ENCODE peak calls at places on chromosomes 6 and 20, in five cellular contexts. One of them, this sample, is unnamed.

GRCh38 chr20:9531581-9531980 is 17.2 kb downstream of the LAMP5 start:
- DNase-seq in esophagus squamous epithelium: no peak
- DNase-seq in HT-29: no peak
- DNase-seq in HCEC 1CT: no peak
- DNase-seq in AG08396: no peak
- DNase-seq in this sample: no peak

GRCh38 chr20:44856442-44856841 is 29.1 kb upstream of the YWHAB start:
- DNase-seq in HCEC 1CT: no peak
- DNase-seq in AG08396: no peak
- DNase-seq in HT-29: peak; percentile 66
- DNase-seq in esophagus squamous epithelium: no peak
- DNase-seq in this sample: no peak

GRCh38 chr6:105326838-105327745 is 75.8 kb downstream of the PREP start:
- DNase-seq in HCEC 1CT: peak; percentile 78
- DNase-seq in AG08396: peak; percentile 41
- DNase-seq in esophagus squamous epithelium: no peak
- DNase-seq in HT-29: no peak
- DNase-seq in this sample: peak; percentile 86

GRCh38 chr6:11290027-11290426 is 57.6 kb upstream of the NEDD9 start:
- DNase-seq in HCEC 1CT: no peak
- DNase-seq in esophagus squamous epithelium: no peak
- DNase-seq in AG08396: no peak
- DNase-seq in HT-29: no peak
- DNase-seq in this sample: no peak

GRCh38 chr6:4941782-4942672 is 61.8 kb downstream of the RPP40 start:
- DNase-seq in AG08396: peak; percentile 84
- DNase-seq in esophagus squamous epithelium: no peak
- DNase-seq in HT-29: peak; percentile 21
- DNase-seq in HCEC 1CT: peak; percentile 94
- DNase-seq in this sample: peak; percentile 94

GRCh38 chr6:14425805-14426204 is 308.2 kb downstream of the CD83 start:
- DNase-seq in esophagus squamous epithelium: no peak
- DNase-seq in AG08396: no peak
- DNase-seq in HCEC 1CT: no peak
- DNase-seq in HT-29: no peak
- DNase-seq in this sample: no peak

GRCh38 chr6:2194643-2195042 is 50.8 kb downstream of the GMDS start:
- DNase-seq in HT-29: no peak
- DNase-seq in esophagus squamous epithelium: no peak
- DNase-seq in HCEC 1CT: no peak
- DNase-seq in AG08396: no peak
- DNase-seq in this sample: no peak

GRCh38 chr20:833450-834150 is at the start of gene FAM110A:
- DNase-seq in esophagus squamous epithelium: peak; percentile 80
- DNase-seq in AG08396: peak; percentile 97
- DNase-seq in HCEC 1CT: peak; percentile 96
- DNase-seq in HT-29: peak; percentile 96
- DNase-seq in this sample: peak; percentile 95

GRCh38 chr20:17570347-17571152 is 675 bp downstream of the DSTN start:
- DNase-seq in AG08396: no peak
- DNase-seq in HT-29: peak; percentile 62
- DNase-seq in esophagus squamous epithelium: no peak
- DNase-seq in HCEC 1CT: peak; percentile 51
- DNase-seq in this sample: peak; percentile 65

GRCh38 chr20:33674294-33675126 is at the start of gene NECAB3:
- DNase-seq in esophagus squamous epithelium: no peak
- DNase-seq in HCEC 1CT: peak; percentile 73
- DNase-seq in HT-29: peak; percentile 81
- DNase-seq in AG08396: peak; percentile 94
- DNase-seq in this sample: peak; percentile 84

GRCh38 chr6:19668710-19669109 is 168.5 kb upstream of the ID4 start:
- DNase-seq in HCEC 1CT: no peak
- DNase-seq in HT-29: no peak
- DNase-seq in esophagus squamous epithelium: no peak
- DNase-seq in AG08396: no peak
- DNase-seq in this sample: no peak

GRCh38 chr20:17856024-17856564 is 112.5 kb downstream of the SNX5 start:
- DNase-seq in esophagus squamous epithelium: no peak
- DNase-seq in HCEC 1CT: no peak
- DNase-seq in HT-29: peak; percentile 51
- DNase-seq in AG08396: no peak
- DNase-seq in this sample: no peak

GRCh38 chr6:33985333-33985751 is 160.5 kb downstream of the GRM4 start:
- DNase-seq in HT-29: no peak
- DNase-seq in HCEC 1CT: no peak
- DNase-seq in AG08396: no peak
- DNase-seq in esophagus squamous epithelium: no peak
- DNase-seq in this sample: no peak

GRCh38 chr6:84688187-84688878 is 76.1 kb downstream of the TBX18 start:
- DNase-seq in esophagus squamous epithelium: no peak
- DNase-seq in AG08396: no peak
- DNase-seq in HT-29: no peak
- DNase-seq in HCEC 1CT: no peak
- DNase-seq in this sample: no peak

GRCh38 chr20:5095931-5096330 is 23.8 kb downstream of the PCNA start:
- DNase-seq in HCEC 1CT: no peak
- DNase-seq in AG08396: no peak
- DNase-seq in esophagus squamous epithelium: no peak
- DNase-seq in HT-29: no peak
- DNase-seq in this sample: no peak

GRCh38 chr6:108179741-108180140 is 13.9 kb downstream of the NR2E1 start:
- DNase-seq in HCEC 1CT: no peak
- DNase-seq in HT-29: no peak
- DNase-seq in esophagus squamous epithelium: no peak
- DNase-seq in AG08396: no peak
- DNase-seq in this sample: no peak

GRCh38 chr6:128443553-128443952 is 76.8 kb downstream of the PTPRK start:
- DNase-seq in esophagus squamous epithelium: no peak
- DNase-seq in AG08396: no peak
- DNase-seq in HT-29: no peak
- DNase-seq in HCEC 1CT: no peak
- DNase-seq in this sample: no peak

GRCh38 chr20:21214431-21214830 is 88.5 kb downstream of the KIZ start:
- DNase-seq in esophagus squamous epithelium: no peak
- DNase-seq in AG08396: no peak
- DNase-seq in HT-29: no peak
- DNase-seq in HCEC 1CT: no peak
- DNase-seq in this sample: no peak

GRCh38 chr20:32902456-32903420 is 44.0 kb downstream of the EFCAB8 start:
- DNase-seq in AG08396: peak; percentile 79
- DNase-seq in HCEC 1CT: peak; percentile 40
- DNase-seq in HT-29: peak; percentile 74
- DNase-seq in esophagus squamous epithelium: no peak
- DNase-seq in this sample: peak; percentile 71

GRCh38 chr20:64257107-64257757 is 1.7 kb downstream of the PCMTD2 start:
- DNase-seq in AG08396: no peak
- DNase-seq in esophagus squamous epithelium: no peak
- DNase-seq in HT-29: no peak
- DNase-seq in HCEC 1CT: no peak
- DNase-seq in this sample: no peak

GRCh38 chr20:20780127-20780822 is 67.8 kb upstream of the RALGAPA2 start:
- DNase-seq in HCEC 1CT: no peak
- DNase-seq in AG08396: no peak
- DNase-seq in HT-29: peak; percentile 68
- DNase-seq in esophagus squamous epithelium: no peak
- DNase-seq in this sample: no peak

GRCh38 chr6:17584241-17584803 is 15.8 kb upstream of the FAM8A1 start:
- DNase-seq in HT-29: peak; percentile 68
- DNase-seq in AG08396: peak; percentile 73
- DNase-seq in esophagus squamous epithelium: no peak
- DNase-seq in HCEC 1CT: peak; percentile 72
- DNase-seq in this sample: peak; percentile 84

GRCh38 chr6:145544031-145544430 is 191.3 kb downstream of the EPM2A start:
- DNase-seq in esophagus squamous epithelium: no peak
- DNase-seq in HCEC 1CT: peak; percentile 82
- DNase-seq in HT-29: no peak
- DNase-seq in AG08396: peak; percentile 7
- DNase-seq in this sample: peak; percentile 90

GRCh38 chr6:53752440-53752839 is 42.4 kb upstream of the LRRC1 start:
- DNase-seq in esophagus squamous epithelium: no peak
- DNase-seq in HT-29: no peak
- DNase-seq in HCEC 1CT: no peak
- DNase-seq in AG08396: no peak
- DNase-seq in this sample: no peak

GRCh38 chr6:56869346-56869745 is 85.6 kb upstream of the BEND6 start:
- DNase-seq in esophagus squamous epithelium: no peak
- DNase-seq in HT-29: no peak
- DNase-seq in HCEC 1CT: no peak
- DNase-seq in AG08396: no peak
- DNase-seq in this sample: no peak

GRCh38 chr6:40906759-40907158 is 132.3 kb downstream of the UNC5CL start:
- DNase-seq in AG08396: peak; percentile 28
- DNase-seq in esophagus squamous epithelium: no peak
- DNase-seq in HCEC 1CT: no peak
- DNase-seq in HT-29: peak; percentile 21
- DNase-seq in this sample: peak; percentile 72

GRCh38 chr6:33620584-33621395 is at the start of gene ITPR3:
- DNase-seq in HT-29: peak; percentile 86
- DNase-seq in esophagus squamous epithelium: no peak
- DNase-seq in AG08396: peak; percentile 83
- DNase-seq in HCEC 1CT: peak; percentile 65
- DNase-seq in this sample: peak; percentile 80

GRCh38 chr20:43936371-43936770 is 21.7 kb downstream of the TOX2 start:
- DNase-seq in HT-29: no peak
- DNase-seq in esophagus squamous epithelium: no peak
- DNase-seq in AG08396: peak; percentile 48
- DNase-seq in HCEC 1CT: no peak
- DNase-seq in this sample: no peak

GRCh38 chr6:103153016-103153415 is 1706.7 kb downstream of the HACE1 start:
- DNase-seq in esophagus squamous epithelium: no peak
- DNase-seq in HCEC 1CT: no peak
- DNase-seq in HT-29: no peak
- DNase-seq in AG08396: no peak
- DNase-seq in this sample: no peak

GRCh38 chr20:46132705-46133120 is 14.6 kb downstream of the CD40 start:
- DNase-seq in HCEC 1CT: peak; percentile 50
- DNase-seq in esophagus squamous epithelium: no peak
- DNase-seq in AG08396: peak; percentile 81
- DNase-seq in HT-29: peak; percentile 76
- DNase-seq in this sample: peak; percentile 78

GRCh38 chr6:7446056-7446455 is 56.4 kb downstream of the RIOK1 start:
- DNase-seq in HT-29: no peak
- DNase-seq in AG08396: no peak
- DNase-seq in HCEC 1CT: no peak
- DNase-seq in esophagus squamous epithelium: no peak
- DNase-seq in this sample: no peak

GRCh38 chr6:28803337-28803709 is 120.5 kb downstream of the TRIM27 start:
- DNase-seq in esophagus squamous epithelium: no peak
- DNase-seq in HCEC 1CT: peak; percentile 21
- DNase-seq in AG08396: no peak
- DNase-seq in HT-29: no peak
- DNase-seq in this sample: peak; percentile 55

GRCh38 chr6:139027620-139028182 is 844 bp upstream of the ABRACL start:
- DNase-seq in HCEC 1CT: no peak
- DNase-seq in HT-29: peak; percentile 54
- DNase-seq in AG08396: no peak
- DNase-seq in esophagus squamous epithelium: no peak
- DNase-seq in this sample: peak; percentile 79

GRCh38 chr6:3157151-3157933 is at the start of gene TUBB2A:
- DNase-seq in HCEC 1CT: peak; percentile 79
- DNase-seq in esophagus squamous epithelium: peak; percentile 33
- DNase-seq in HT-29: peak; percentile 75
- DNase-seq in AG08396: peak; percentile 99
- DNase-seq in this sample: peak; percentile 88

GRCh38 chr6:112367655-112368054 is 20.5 kb downstream of the RFPL4B start:
- DNase-seq in esophagus squamous epithelium: no peak
- DNase-seq in HT-29: no peak
- DNase-seq in HCEC 1CT: no peak
- DNase-seq in AG08396: no peak
- DNase-seq in this sample: no peak

GRCh38 chr20:23162887-23163286 is 76.8 kb upstream of the CD93 start:
- DNase-seq in AG08396: no peak
- DNase-seq in HCEC 1CT: no peak
- DNase-seq in HT-29: no peak
- DNase-seq in esophagus squamous epithelium: no peak
- DNase-seq in this sample: no peak

GRCh38 chr6:10412948-10413849 is 1.7 kb downstream of the TFAP2A start:
- DNase-seq in HCEC 1CT: no peak
- DNase-seq in AG08396: no peak
- DNase-seq in esophagus squamous epithelium: no peak
- DNase-seq in HT-29: peak; percentile 79
- DNase-seq in this sample: peak; percentile 62

GRCh38 chr6:27178001-27178730 is 69.3 kb upstream of the PRSS16 start:
- DNase-seq in HT-29: no peak
- DNase-seq in esophagus squamous epithelium: no peak
- DNase-seq in AG08396: peak; percentile 53
- DNase-seq in HCEC 1CT: peak; percentile 72
- DNase-seq in this sample: peak; percentile 89

GRCh38 chr6:87436435-87436834 is 28.7 kb downstream of the CFAP206 start:
- DNase-seq in HCEC 1CT: peak; percentile 45
- DNase-seq in esophagus squamous epithelium: no peak
- DNase-seq in AG08396: peak; percentile 60
- DNase-seq in HT-29: peak; percentile 73
- DNase-seq in this sample: peak; percentile 58

GRCh38 chr20:9068232-9068781 is 580 bp upstream of the PLCB4 start:
- DNase-seq in AG08396: peak; percentile 82
- DNase-seq in HT-29: no peak
- DNase-seq in HCEC 1CT: peak; percentile 48
- DNase-seq in esophagus squamous epithelium: no peak
- DNase-seq in this sample: peak; percentile 64